ENCODE peak calls at places on chromosomes 1 and 21, in five cellular contexts. F is WERI-Rb-1; C is activated CD8-positive, alpha-beta memory T cell treated with anti-CD3 and anti-CD28 coated beads for 1 hour; H is GM13976; Q is tibial artery. O is an unnamed sample.

GRCh38 chr1:111142358-111142975 is 2.4 kb downstream of the CEPT1 start:
- DNase-seq in F (peak; percentile 14), Q (no peak), C (no peak), H (no peak), O (no peak)

GRCh38 chr1:216665381-216665780 is 57.8 kb downstream of the ESRRG start:
- DNase-seq in H (no peak), C (no peak), Q (no peak), F (no peak), O (no peak)

GRCh38 chr1:152622803-152623202 is at the start of gene LCE3A:
- DNase-seq in Q (no peak), C (no peak), H (no peak), F (no peak), O (no peak)

GRCh38 chr1:15304708-15305326 is 57.8 kb downstream of the FHAD1 start:
- DNase-seq in F (peak; percentile 72), C (peak; percentile 60), Q (no peak), H (peak; percentile 71), O (peak; percentile 6)

GRCh38 chr1:174870319-174870718 is 129.4 kb upstream of the CACYBP start:
- DNase-seq in H (no peak), Q (no peak), F (no peak), C (no peak), O (no peak)

GRCh38 chr1:224644553-224645154 is 28.5 kb downstream of the CNIH3 start:
- DNase-seq in Q (no peak), C (peak; percentile 33), F (peak; percentile 38), H (peak; percentile 77), O (no peak)

GRCh38 chr1:95002657-95003432 is 69.9 kb downstream of the ALG14 start:
- DNase-seq in Q (no peak), F (no peak), H (no peak), C (no peak), O (no peak)

GRCh38 chr1:54791880-54792522 is 9.1 kb downstream of the TTC22 start:
- DNase-seq in F (peak; percentile 75), C (no peak), H (no peak), Q (no peak), O (no peak)

GRCh38 chr1:31702836-31703404 is 897 bp downstream of the COL16A1 start:
- DNase-seq in C (no peak), Q (no peak), F (no peak), H (no peak), O (no peak)

GRCh38 chr1:232501856-232502255 is 128.1 kb downstream of the SIPA1L2 start:
- DNase-seq in Q (no peak), H (no peak), C (no peak), F (no peak), O (no peak)

GRCh38 chr1:231603598-231604275 is 22.9 kb upstream of the DISC1 start:
- DNase-seq in H (peak; percentile 51), C (no peak), Q (no peak), F (peak; percentile 57), O (peak; percentile 23)

GRCh38 chr1:56967900-56968832 is 2.4 kb upstream of the C8B start:
- DNase-seq in C (no peak), F (peak; percentile 58), Q (no peak), H (peak; percentile 13), O (no peak)

GRCh38 chr1:156804572-156805243 is 11.9 kb downstream of the SH2D2A start:
- DNase-seq in C (no peak), Q (peak; percentile 62), F (peak; percentile 99), H (no peak), O (no peak)

GRCh38 chr1:2229921-2230700 is 2.0 kb downstream of the SKI start:
- DNase-seq in C (no peak), F (no peak), Q (peak; percentile 87), H (no peak), O (no peak)

GRCh38 chr1:60547821-60548220 is 474.3 kb upstream of the C1orf87 start:
- DNase-seq in H (no peak), Q (no peak), F (peak; percentile 12), C (no peak), O (no peak)

GRCh38 chr1:218361298-218362065 is 16.3 kb downstream of the TGFB2 start:
- DNase-seq in C (no peak), Q (no peak), H (no peak), F (peak; percentile 78), O (no peak)

GRCh38 chr1:176612791-176613190 is 149.8 kb downstream of the PAPPA2 start:
- DNase-seq in C (no peak), H (no peak), F (no peak), Q (no peak), O (no peak)

GRCh38 chr1:18413906-18414305 is 66.8 kb upstream of the KLHDC7A start:
- DNase-seq in H (no peak), C (no peak), F (no peak), Q (no peak), O (no peak)

GRCh38 chr1:202012544-202013478 is 2.4 kb downstream of the ELF3 start:
- DNase-seq in H (no peak), Q (no peak), F (no peak), C (no peak), O (no peak)

GRCh38 chr21:28110074-28110473 is 882.6 kb downstream of the LTN1 start:
- DNase-seq in H (no peak), F (no peak), C (no peak), Q (no peak), O (no peak)

GRCh38 chr1:201827321-201828281 is 1.4 kb upstream of the IPO9 start:
- DNase-seq in F (peak; percentile 15), H (no peak), Q (no peak), C (no peak), O (no peak)

O was measured in epithelial cell of proximal tubule.